ENCODE peak calls at places on chromosomes 6 and 20, in ten cellular contexts. W is Peyer's patch, F is esophagus squamous epithelium, R is A549, A is stomach, U is transverse colon, K is thyroid gland, Y is heart left ventricle, P is body of pancreas, Q is ovary. C is an unnamed sample.
A peak's percentile ranks its signal among the peaks of the same experiment; 100 is the strongest.

GRCh38 chr6:157148391-157149323 is 174.7 kb downstream of the TMEM242 start:
- DNase-seq in W (no peak), F (no peak), R (peak; percentile 82), A (peak; percentile 32), U (peak; percentile 28), K (peak; percentile 23), Y (peak; percentile 80), P (peak; percentile 26), Q (no peak), C (no peak)

GRCh38 chr6:105791569-105792318 is 294.4 kb upstream of the PRDM1 start:
- DNase-seq in W (no peak), F (no peak), R (no peak), A (no peak), U (no peak), K (no peak), Y (no peak), P (no peak), Q (no peak), C (no peak)

GRCh38 chr6:50187212-50188055 is 137.7 kb upstream of the DEFB112 start:
- DNase-seq in W (no peak), F (no peak), R (no peak), A (no peak), U (no peak), K (no peak), Y (no peak), P (no peak), Q (no peak), C (no peak)

GRCh38 chr6:2733324-2733723 is 17.4 kb downstream of the MYLK4 start:
- DNase-seq in W (peak; percentile 55), F (peak; percentile 15), R (no peak), A (peak; percentile 39), U (peak; percentile 47), K (peak; percentile 69), Y (peak; percentile 73), P (no peak), Q (no peak), C (peak; percentile 54)

GRCh38 chr20:57756921-57757320 is 47.1 kb upstream of the PMEPA1 start:
- DNase-seq in W (no peak), F (no peak), R (no peak), A (no peak), U (no peak), K (no peak), Y (no peak), P (no peak), Q (no peak), C (no peak)

GRCh38 chr6:19736066-19736465 is 101.1 kb upstream of the ID4 start:
- DNase-seq in W (no peak), F (no peak), R (no peak), A (no peak), U (no peak), K (no peak), Y (no peak), P (no peak), Q (no peak), C (no peak)

GRCh38 chr6:118813795-118814194 is 80.2 kb upstream of the ASF1A start:
- DNase-seq in W (no peak), F (no peak), R (no peak), A (no peak), U (no peak), K (no peak), Y (no peak), P (no peak), Q (no peak), C (no peak)

GRCh38 chr20:32828029-32828666 is 8.4 kb downstream of the MAPRE1 start:
- DNase-seq in W (no peak), F (no peak), R (no peak), A (no peak), U (no peak), K (no peak), Y (no peak), P (no peak), Q (no peak), C (peak; percentile 15)

GRCh38 chr6:167567142-167568033 is 242.5 kb downstream of the TTLL2 start:
- DNase-seq in W (peak; percentile 3), F (no peak), R (no peak), A (no peak), U (no peak), K (no peak), Y (no peak), P (no peak), Q (no peak), C (no peak)

GRCh38 chr20:62949153-62949821 is 3.2 kb upstream of the SLC17A9 start:
- DNase-seq in W (no peak), F (no peak), R (no peak), A (no peak), U (no peak), K (no peak), Y (no peak), P (no peak), Q (no peak), C (no peak)

GRCh38 chr6:74671558-74672025 is 534.3 kb downstream of the COL12A1 start:
- DNase-seq in W (no peak), F (no peak), R (no peak), A (no peak), U (no peak), K (no peak), Y (no peak), P (no peak), Q (no peak), C (no peak)

GRCh38 chr6:158072083-158072721 is 90.5 kb downstream of the SYNJ2 start:
- DNase-seq in W (peak; percentile 50), F (no peak), R (peak; percentile 58), A (peak; percentile 79), U (peak; percentile 75), K (peak; percentile 83), Y (peak; percentile 75), P (peak; percentile 76), Q (peak; percentile 69), C (peak; percentile 82)

GRCh38 chr20:22386300-22386623 is 198.1 kb downstream of the FOXA2 start:
- DNase-seq in W (no peak), F (no peak), R (no peak), A (no peak), U (no peak), K (no peak), Y (no peak), P (no peak), Q (no peak), C (no peak)

GRCh38 chr6:19327246-19327645 is 509.9 kb upstream of the ID4 start:
- DNase-seq in W (no peak), F (no peak), R (no peak), A (no peak), U (no peak), K (no peak), Y (no peak), P (no peak), Q (no peak), C (no peak)

GRCh38 chr6:87257046-87257445 is 65.3 kb upstream of the SMIM8 start:
- DNase-seq in W (no peak), F (no peak), R (no peak), A (no peak), U (no peak), K (no peak), Y (no peak), P (no peak), Q (no peak), C (no peak)

GRCh38 chr6:87261534-87261933 is 60.9 kb upstream of the SMIM8 start:
- DNase-seq in W (no peak), F (no peak), R (no peak), A (no peak), U (no peak), K (no peak), Y (no peak), P (no peak), Q (no peak), C (no peak)

GRCh38 chr6:87257565-87257964 is 64.8 kb upstream of the SMIM8 start:
- DNase-seq in W (no peak), F (no peak), R (no peak), A (no peak), U (no peak), K (no peak), Y (no peak), P (no peak), Q (no peak), C (no peak)

GRCh38 chr6:87259791-87260190 is 62.6 kb upstream of the SMIM8 start:
- DNase-seq in W (no peak), F (no peak), R (no peak), A (no peak), U (no peak), K (no peak), Y (no peak), P (no peak), Q (no peak), C (no peak)

GRCh38 chr6:87257975-87258374 is 64.4 kb upstream of the SMIM8 start:
- DNase-seq in W (no peak), F (no peak), R (no peak), A (no peak), U (no peak), K (no peak), Y (no peak), P (no peak), Q (no peak), C (no peak)
- TF ChIP-seq POLR2A in W (no peak), F (no peak), R (no peak), A (no peak), U (no peak), K (no peak), Y (no peak), P (no peak), Q (no peak), C (no peak)

DNA sequence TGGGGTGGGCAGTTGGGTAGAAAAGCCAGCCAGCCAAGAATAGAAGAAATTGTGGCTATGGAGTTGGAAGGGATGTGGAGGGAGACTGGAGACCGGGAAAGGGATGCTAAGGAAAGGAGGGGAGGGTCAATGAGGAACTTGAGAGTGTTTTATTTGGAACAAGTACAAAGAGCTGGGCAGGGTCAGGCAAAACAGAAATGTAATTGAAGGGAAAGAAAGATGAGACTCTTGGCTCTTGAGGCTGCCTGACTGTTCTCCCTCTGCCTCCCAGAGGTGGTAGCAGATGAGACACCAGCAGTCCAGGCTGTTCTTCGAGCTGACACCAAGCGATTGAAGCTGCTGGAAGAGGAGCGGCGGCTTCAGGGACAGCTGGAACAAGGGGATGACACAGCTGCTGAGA is 12.7 kb downstream of the ABCF1 start:
- DNase-seq in W (no peak), F (no peak), R (no peak), A (no peak), U (no peak), K (no peak), Y (no peak), P (no peak), Q (no peak), C (no peak)
- TF ChIP-seq POLR2A in W (no peak), F (no peak), R (no peak), A (no peak), U (no peak), K (no peak), Y (no peak), P (no peak), Q (no peak), C (no peak)

GRCh38 chr6:142945446-142946180 is 637 bp upstream of the HIVEP2 start:
- DNase-seq in W (peak; percentile 65), F (no peak), R (peak; percentile 27), A (peak; percentile 49), U (peak; percentile 63), K (peak; percentile 78), Y (no peak), P (peak; percentile 73), Q (no peak), C (peak; percentile 42)
- TF ChIP-seq POLR2A in W (no peak), F (no peak), R (no peak), A (no peak), U (no peak), K (no peak), Y (no peak), P (no peak), Q (no peak), C (no peak)

GRCh38 chr6:163415620-163416379 is 1.3 kb downstream of the QKI start:
- DNase-seq in W (peak; percentile 63), F (no peak), R (peak; percentile 46), A (peak; percentile 52), U (peak; percentile 41), K (peak; percentile 53), Y (peak; percentile 51), P (peak; percentile 37), Q (peak; percentile 35), C (peak; percentile 82)
- TF ChIP-seq POLR2A in W (peak; percentile 17), F (no peak), R (no peak), A (no peak), U (peak; percentile 26), K (no peak), Y (peak; percentile 27), P (peak; percentile 46), Q (no peak), C (peak; percentile 40)